ENCODE peak calls at places on chromosomes 4 and X, in seven cellular contexts. One of them, this sample, is unnamed. For H3K27me3, the result is how much of the 10 kb centered on the place peaks cover.

GRCh38 chr4:70895405-70895804 is 6.8 kb upstream of the MOB1B start:
- DNase-seq in astrocyte: peak
- DNase-seq in lung: no peak
- DNase-seq in CD4-positive, alpha-beta T cell: no peak
- DNase-seq in GM23248: peak
- DNase-seq in vagina: no peak
- DNase-seq in endothelial cell of umbilical vein: no peak
- DNase-seq in this sample: no peak

GRCh38 chr4:74886490-74886889 is 46.4 kb upstream of the PARM1 start:
- DNase-seq in CD4-positive, alpha-beta T cell: no peak
- DNase-seq in vagina: no peak
- DNase-seq in lung: no peak
- DNase-seq in GM23248: peak
- DNase-seq in astrocyte: peak
- DNase-seq in endothelial cell of umbilical vein: peak
- DNase-seq in this sample: no peak

GRCh38 chrX:72738396-72738795 is 24.3 kb upstream of the PHKA1 start:
- DNase-seq in astrocyte: no peak
- DNase-seq in lung: no peak
- DNase-seq in vagina: no peak
- DNase-seq in CD4-positive, alpha-beta T cell: no peak
- DNase-seq in GM23248: no peak
- DNase-seq in endothelial cell of umbilical vein: no peak
- DNase-seq in this sample: no peak

GRCh38 chr4:5973033-5973432 is 45.2 kb downstream of the C4orf50 start:
- DNase-seq in astrocyte: no peak
- DNase-seq in GM23248: no peak
- DNase-seq in lung: no peak
- DNase-seq in vagina: no peak
- DNase-seq in CD4-positive, alpha-beta T cell: no peak
- DNase-seq in endothelial cell of umbilical vein: no peak
- DNase-seq in this sample: no peak

GRCh38 chr4:18676136-18676922 is 654.8 kb upstream of the LCORL start:
- DNase-seq in vagina: no peak
- DNase-seq in endothelial cell of umbilical vein: no peak
- DNase-seq in astrocyte: no peak
- DNase-seq in CD4-positive, alpha-beta T cell: no peak
- DNase-seq in GM23248: no peak
- DNase-seq in lung: no peak
- DNase-seq in this sample: no peak

GRCh38 chr4:54217642-54218486 is 11.2 kb upstream of the PDGFRA start:
- DNase-seq in CD4-positive, alpha-beta T cell: peak
- DNase-seq in lung: peak
- DNase-seq in vagina: no peak
- DNase-seq in GM23248: peak
- DNase-seq in astrocyte: peak
- DNase-seq in endothelial cell of umbilical vein: peak
- DNase-seq in this sample: peak

GRCh38 chr4:64899563-64899962 is 490.3 kb upstream of the TECRL start:
- DNase-seq in astrocyte: peak
- DNase-seq in CD4-positive, alpha-beta T cell: no peak
- DNase-seq in vagina: no peak
- DNase-seq in GM23248: no peak
- DNase-seq in lung: no peak
- DNase-seq in endothelial cell of umbilical vein: no peak
- DNase-seq in this sample: no peak

GRCh38 chrX:109774136-109774535 is 41.1 kb upstream of the ACSL4 start:
- DNase-seq in CD4-positive, alpha-beta T cell: no peak
- DNase-seq in vagina: no peak
- DNase-seq in GM23248: peak
- DNase-seq in astrocyte: no peak
- DNase-seq in lung: no peak
- DNase-seq in endothelial cell of umbilical vein: no peak
- DNase-seq in this sample: no peak

GRCh38 chrX:81195712-81196111 is 6.0 kb downstream of the HMGN5 start:
- DNase-seq in vagina: no peak
- DNase-seq in endothelial cell of umbilical vein: peak
- DNase-seq in CD4-positive, alpha-beta T cell: peak
- DNase-seq in lung: peak
- DNase-seq in GM23248: peak
- DNase-seq in astrocyte: peak
- DNase-seq in this sample: no peak

GRCh38 chr4:30939684-30940083 is 219.5 kb downstream of the PCDH7 start:
- DNase-seq in lung: no peak
- DNase-seq in astrocyte: no peak
- DNase-seq in CD4-positive, alpha-beta T cell: no peak
- DNase-seq in vagina: no peak
- DNase-seq in endothelial cell of umbilical vein: no peak
- DNase-seq in GM23248: no peak
- DNase-seq in this sample: no peak

GRCh38 chr4:8721621-8722020 is 129.1 kb downstream of the CPZ start:
- DNase-seq in endothelial cell of umbilical vein: no peak
- DNase-seq in CD4-positive, alpha-beta T cell: no peak
- DNase-seq in vagina: no peak
- DNase-seq in lung: no peak
- DNase-seq in GM23248: no peak
- DNase-seq in astrocyte: no peak
- DNase-seq in this sample: no peak

GRCh38 chr4:168408620-168409019 is 71.7 kb downstream of the DDX60L start:
- DNase-seq in endothelial cell of umbilical vein: peak
- DNase-seq in CD4-positive, alpha-beta T cell: no peak
- DNase-seq in lung: no peak
- DNase-seq in astrocyte: peak
- DNase-seq in vagina: no peak
- DNase-seq in GM23248: peak
- DNase-seq in this sample: peak

GRCh38 chr4:158327525-158327924 is 117.2 kb downstream of the TMEM144 start:
- DNase-seq in endothelial cell of umbilical vein: no peak
- DNase-seq in astrocyte: no peak
- DNase-seq in lung: no peak
- DNase-seq in vagina: no peak
- DNase-seq in GM23248: no peak
- DNase-seq in CD4-positive, alpha-beta T cell: no peak
- DNase-seq in this sample: no peak

GRCh38 chr4:126779446-126780166 is 853.2 kb upstream of the INTU start:
- DNase-seq in GM23248: peak
- DNase-seq in lung: no peak
- DNase-seq in endothelial cell of umbilical vein: no peak
- DNase-seq in vagina: no peak
- DNase-seq in CD4-positive, alpha-beta T cell: no peak
- DNase-seq in astrocyte: no peak
- DNase-seq in this sample: no peak

GRCh38 chrX:38929966-38930421 is 128.7 kb downstream of the MID1IP1 start:
- DNase-seq in GM23248: peak
- DNase-seq in CD4-positive, alpha-beta T cell: no peak
- DNase-seq in astrocyte: peak
- DNase-seq in endothelial cell of umbilical vein: no peak
- DNase-seq in lung: no peak
- DNase-seq in vagina: no peak
- DNase-seq in this sample: no peak

GRCh38 chrX:13430136-13430827 is 110.4 kb upstream of the ATXN3L start:
- DNase-seq in CD4-positive, alpha-beta T cell: no peak
- DNase-seq in endothelial cell of umbilical vein: no peak
- DNase-seq in lung: no peak
- DNase-seq in vagina: no peak
- DNase-seq in astrocyte: peak
- DNase-seq in GM23248: peak
- DNase-seq in this sample: no peak

GRCh38 chr4:156581693-156582092 is 389.9 kb downstream of the PDGFC start:
- DNase-seq in astrocyte: no peak
- DNase-seq in endothelial cell of umbilical vein: peak
- DNase-seq in vagina: no peak
- DNase-seq in GM23248: no peak
- DNase-seq in CD4-positive, alpha-beta T cell: no peak
- DNase-seq in lung: no peak
- DNase-seq in this sample: no peak

GRCh38 chr4:14289708-14290107 is 662.2 kb upstream of the BOD1L1 start:
- DNase-seq in endothelial cell of umbilical vein: no peak
- DNase-seq in vagina: no peak
- DNase-seq in lung: no peak
- DNase-seq in astrocyte: peak
- DNase-seq in GM23248: no peak
- DNase-seq in CD4-positive, alpha-beta T cell: no peak
- DNase-seq in this sample: no peak

GRCh38 chr4:10667651-10668341 is 16.8 kb downstream of the CLNK start:
- DNase-seq in CD4-positive, alpha-beta T cell: no peak
- DNase-seq in vagina: no peak
- DNase-seq in GM23248: no peak
- DNase-seq in astrocyte: no peak
- DNase-seq in lung: no peak
- DNase-seq in endothelial cell of umbilical vein: no peak
- DNase-seq in this sample: no peak

GRCh38 chr4:91909963-91910362 is 393.8 kb upstream of the GRID2 start:
- DNase-seq in vagina: no peak
- DNase-seq in CD4-positive, alpha-beta T cell: no peak
- DNase-seq in lung: no peak
- DNase-seq in endothelial cell of umbilical vein: peak
- DNase-seq in astrocyte: no peak
- DNase-seq in GM23248: no peak
- DNase-seq in this sample: no peak

GRCh38 chr4:124997907-124998306 is 285.4 kb upstream of the ANKRD50 start:
- DNase-seq in astrocyte: no peak
- DNase-seq in endothelial cell of umbilical vein: no peak
- DNase-seq in CD4-positive, alpha-beta T cell: no peak
- DNase-seq in vagina: no peak
- DNase-seq in lung: no peak
- DNase-seq in GM23248: no peak
- DNase-seq in this sample: no peak

GRCh38 chr4:41538887-41539498 is 1.0 kb downstream of the LIMCH1 start:
- DNase-seq in GM23248: peak
- DNase-seq in CD4-positive, alpha-beta T cell: no peak
- DNase-seq in lung: no peak
- DNase-seq in astrocyte: peak
- DNase-seq in vagina: no peak
- DNase-seq in endothelial cell of umbilical vein: peak
- DNase-seq in this sample: no peak

GRCh38 chr4:162841769-162842168 is 324.9 kb downstream of the NAF1 start:
- DNase-seq in CD4-positive, alpha-beta T cell: no peak
- DNase-seq in endothelial cell of umbilical vein: no peak
- DNase-seq in GM23248: no peak
- DNase-seq in lung: no peak
- DNase-seq in astrocyte: no peak
- DNase-seq in vagina: no peak
- DNase-seq in this sample: no peak

GRCh38 chrX:9184231-9184630 is 150.3 kb upstream of the FAM9B start:
- DNase-seq in GM23248: no peak
- DNase-seq in endothelial cell of umbilical vein: no peak
- DNase-seq in vagina: no peak
- DNase-seq in lung: no peak
- DNase-seq in CD4-positive, alpha-beta T cell: no peak
- DNase-seq in astrocyte: no peak
- DNase-seq in this sample: no peak

GRCh38 chr4:99652596-99653436 is 4.8 kb downstream of the C4orf54 start:
- DNase-seq in endothelial cell of umbilical vein: no peak
- DNase-seq in GM23248: no peak
- DNase-seq in vagina: no peak
- DNase-seq in astrocyte: no peak
- DNase-seq in lung: no peak
- DNase-seq in CD4-positive, alpha-beta T cell: no peak
- DNase-seq in this sample: no peak

GRCh38 chr4:99653921-99654890 is 3.4 kb downstream of the C4orf54 start:
- DNase-seq in GM23248: no peak
- DNase-seq in endothelial cell of umbilical vein: no peak
- DNase-seq in vagina: no peak
- DNase-seq in CD4-positive, alpha-beta T cell: no peak
- DNase-seq in lung: no peak
- DNase-seq in astrocyte: no peak
- DNase-seq in this sample: no peak

GRCh38 chr4:99657801-99658200 is at the start of gene C4orf54:
- DNase-seq in vagina: no peak
- DNase-seq in lung: no peak
- DNase-seq in CD4-positive, alpha-beta T cell: no peak
- DNase-seq in astrocyte: peak
- DNase-seq in GM23248: no peak
- DNase-seq in endothelial cell of umbilical vein: no peak
- DNase-seq in this sample: no peak

GRCh38 chr4:99658666-99659065 is 1.0 kb upstream of the C4orf54 start:
- DNase-seq in astrocyte: no peak
- DNase-seq in vagina: no peak
- DNase-seq in GM23248: no peak
- DNase-seq in lung: no peak
- DNase-seq in CD4-positive, alpha-beta T cell: no peak
- DNase-seq in endothelial cell of umbilical vein: no peak
- DNase-seq in this sample: no peak

GRCh38 chr4:99655315-99656081 is 2.1 kb downstream of the C4orf54 start:
- DNase-seq in endothelial cell of umbilical vein: peak
- DNase-seq in GM23248: peak
- DNase-seq in astrocyte: peak
- DNase-seq in vagina: no peak
- DNase-seq in lung: no peak
- DNase-seq in CD4-positive, alpha-beta T cell: no peak
- DNase-seq in this sample: no peak
- H3K27me3 ChIP-seq in endothelial cell of umbilical vein: under half
- H3K27me3 ChIP-seq in GM23248: under half
- H3K27me3 ChIP-seq in astrocyte: under half
- H3K27me3 ChIP-seq in vagina: under half
- H3K27me3 ChIP-seq in lung: under half
- H3K27me3 ChIP-seq in CD4-positive, alpha-beta T cell: under half
- H3K27me3 ChIP-seq in this sample: under half

GRCh38 chrX:107503996-107504395 is 54.5 kb downstream of the FRMPD3 start:
- DNase-seq in endothelial cell of umbilical vein: no peak
- DNase-seq in astrocyte: no peak
- DNase-seq in GM23248: no peak
- DNase-seq in CD4-positive, alpha-beta T cell: no peak
- DNase-seq in vagina: no peak
- DNase-seq in lung: no peak
- DNase-seq in this sample: no peak
- H3K27me3 ChIP-seq in endothelial cell of umbilical vein: under half
- H3K27me3 ChIP-seq in astrocyte: under half
- H3K27me3 ChIP-seq in GM23248: under half
- H3K27me3 ChIP-seq in CD4-positive, alpha-beta T cell: under half
- H3K27me3 ChIP-seq in vagina: under half
- H3K27me3 ChIP-seq in lung: under half
- H3K27me3 ChIP-seq in this sample: under half

GRCh38 chr4:119627267-119628190 is 1.1 kb downstream of the PDE5A start:
- DNase-seq in GM23248: peak
- DNase-seq in vagina: no peak
- DNase-seq in CD4-positive, alpha-beta T cell: peak
- DNase-seq in astrocyte: peak
- DNase-seq in endothelial cell of umbilical vein: peak
- DNase-seq in lung: peak
- DNase-seq in this sample: no peak
- H3K27me3 ChIP-seq in GM23248: under half
- H3K27me3 ChIP-seq in vagina: under half
- H3K27me3 ChIP-seq in CD4-positive, alpha-beta T cell: under half
- H3K27me3 ChIP-seq in astrocyte: under half
- H3K27me3 ChIP-seq in endothelial cell of umbilical vein: under half
- H3K27me3 ChIP-seq in lung: under half
- H3K27me3 ChIP-seq in this sample: under half

GRCh38 chrX:15988661-15989603 is 134.3 kb upstream of the AP1S2 start:
- DNase-seq in vagina: no peak
- DNase-seq in GM23248: peak
- DNase-seq in endothelial cell of umbilical vein: peak
- DNase-seq in astrocyte: peak
- DNase-seq in CD4-positive, alpha-beta T cell: no peak
- DNase-seq in lung: no peak
- DNase-seq in this sample: no peak

GRCh38 chrX:15985937-15986336 is 131.3 kb upstream of the AP1S2 start:
- DNase-seq in endothelial cell of umbilical vein: no peak
- DNase-seq in vagina: no peak
- DNase-seq in lung: no peak
- DNase-seq in GM23248: no peak
- DNase-seq in CD4-positive, alpha-beta T cell: no peak
- DNase-seq in astrocyte: no peak
- DNase-seq in this sample: no peak

GRCh38 chrX:15989716-15990115 is 133.6 kb upstream of the GRPR start:
- DNase-seq in astrocyte: no peak
- DNase-seq in endothelial cell of umbilical vein: no peak
- DNase-seq in lung: no peak
- DNase-seq in CD4-positive, alpha-beta T cell: no peak
- DNase-seq in GM23248: no peak
- DNase-seq in vagina: no peak
- DNase-seq in this sample: no peak
- H3K27me3 ChIP-seq in astrocyte: under half
- H3K27me3 ChIP-seq in endothelial cell of umbilical vein: under half
- H3K27me3 ChIP-seq in lung: under half
- H3K27me3 ChIP-seq in CD4-positive, alpha-beta T cell: under half
- H3K27me3 ChIP-seq in GM23248: under half
- H3K27me3 ChIP-seq in vagina: under half
- H3K27me3 ChIP-seq in this sample: under half

This sample was measured in Panc1.